ENCODE peak calls at places on chromosomes 13 and 19, in seven cellular contexts. N is GM12892, J is SK-N-SH, A is GM12878, X is H1, P is K562, S is HepG2. T is an unnamed sample.
A peak's percentile ranks its signal among the peaks of the same experiment; 100 is the strongest.

GRCh38 chr19:44770550-44771257 is 7.0 kb upstream of the CBLC start:
- DNase-seq in J (peak; percentile 94), P (peak; percentile 99), N (peak; percentile 95), S (peak; percentile 89), X (peak; percentile 99), A (peak; percentile 97), T (peak; percentile 94)

GRCh38 chr19:41206926-41207750 is 11.9 kb upstream of the AXL start:
- DNase-seq in N (no peak), J (no peak), P (peak; percentile 86), X (no peak), S (no peak), A (no peak), T (no peak)

GRCh38 chr13:48493851-48494250 is 39.0 kb downstream of the RCBTB2 start:
- DNase-seq in A (no peak), S (no peak), P (no peak), X (no peak), N (no peak), J (no peak), T (no peak)

GRCh38 chr19:8641908-8642547 is 11.6 kb downstream of the NFILZ start:
- DNase-seq in S (peak; percentile 71), A (no peak), J (peak; percentile 44), P (peak; percentile 57), N (no peak), X (no peak), T (no peak)

GRCh38 chr13:96003304-96003703 is 49.9 kb downstream of the UGGT2 start:
- DNase-seq in P (no peak), X (no peak), J (no peak), A (no peak), S (no peak), N (no peak), T (no peak)

GRCh38 chr13:60226507-60226906 is 62.8 kb upstream of the DIAPH3 start:
- DNase-seq in A (no peak), S (peak; percentile 15), N (no peak), P (peak; percentile 15), J (peak; percentile 57), X (no peak), T (no peak)

GRCh38 chr13:80400164-80400767 is 59.3 kb upstream of the SPRY2 start:
- DNase-seq in X (no peak), N (no peak), S (no peak), P (no peak), J (no peak), A (peak; percentile 8), T (no peak)

GRCh38 chr19:55643003-55643732 is at the start of gene ZNF581:
- DNase-seq in A (peak; percentile 59), N (peak; percentile 84), X (peak; percentile 90), S (peak; percentile 57), J (peak; percentile 90), P (no peak), T (peak; percentile 83)

GRCh38 chr19:10009714-10010224 is 535 bp downstream of the COL5A3 start:
- DNase-seq in P (no peak), J (no peak), N (no peak), A (no peak), X (no peak), S (no peak), T (no peak)

GRCh38 chr13:37097008-37097579 is 8.4 kb downstream of the CSNK1A1L start:
- DNase-seq in X (no peak), S (no peak), P (no peak), J (no peak), A (no peak), N (no peak), T (no peak)

GRCh38 chr19:55319786-55320185 is 5.4 kb downstream of the TMEM150B start:
- DNase-seq in P (peak; percentile 66), J (peak; percentile 83), S (no peak), A (no peak), X (peak; percentile 93), N (peak; percentile 60), T (no peak)

GRCh38 chr13:27855381-27855780 is 63.1 kb downstream of the GSX1 start:
- DNase-seq in J (no peak), P (no peak), A (no peak), S (no peak), X (no peak), N (no peak), T (no peak)

GRCh38 chr19:14004619-14005380 is 1.3 kb downstream of the RFX1 start:
- DNase-seq in A (peak; percentile 34), J (no peak), P (peak; percentile 15), X (no peak), N (no peak), S (peak; percentile 58), T (no peak)

GRCh38 chr19:55210120-55210493 is 806 bp upstream of the PTPRH start:
- DNase-seq in P (no peak), N (no peak), A (no peak), S (peak; percentile 91), X (no peak), J (no peak), T (no peak)

GRCh38 chr19:9711815-9712214 is 36.9 kb upstream of the ZNF562 start:
- DNase-seq in J (no peak), X (no peak), N (no peak), S (no peak), A (no peak), P (no peak), T (no peak)

GRCh38 chr19:14317157-14317556 is 64.1 kb upstream of the ADGRE5 start:
- DNase-seq in X (no peak), A (no peak), J (no peak), P (no peak), S (no peak), N (no peak), T (no peak)

GRCh38 chr13:59982631-59983382 is 180.9 kb downstream of the DIAPH3 start:
- DNase-seq in P (peak; percentile 5), N (no peak), X (no peak), S (no peak), J (no peak), A (no peak), T (no peak)

GRCh38 chr13:94389544-94390351 is 89.7 kb downstream of the DCT start:
- DNase-seq in X (no peak), N (no peak), S (no peak), J (no peak), A (no peak), P (no peak), T (no peak)

GRCh38 chr13:40116008-40116407 is 460.5 kb downstream of the COG6 start:
- DNase-seq in X (no peak), P (peak; percentile 46), A (peak; percentile 48), J (no peak), S (peak; percentile 73), N (no peak), T (no peak)

GRCh38 chr19:33794578-33795369 is 1.9 kb upstream of the KCTD15 start:
- DNase-seq in N (no peak), P (no peak), X (peak; percentile 65), J (peak; percentile 73), A (no peak), S (no peak), T (no peak)

GRCh38 chr13:45108716-45109706 is 11.3 kb upstream of the GTF2F2 start:
- DNase-seq in X (peak; percentile 55), P (no peak), A (peak; percentile 33), J (no peak), S (no peak), N (no peak), T (no peak)

GRCh38 chr19:57886046-57886445 is 2.8 kb downstream of the ZNF814 start:
- DNase-seq in J (no peak), P (no peak), X (no peak), A (no peak), S (no peak), N (no peak), T (no peak)

GRCh38 chr13:40445557-40445990 is 220.9 kb downstream of the FOXO1 start:
- DNase-seq in S (no peak), P (no peak), A (peak; percentile 99), X (no peak), J (no peak), N (peak; percentile 73), T (peak; percentile 51)

DNA sequence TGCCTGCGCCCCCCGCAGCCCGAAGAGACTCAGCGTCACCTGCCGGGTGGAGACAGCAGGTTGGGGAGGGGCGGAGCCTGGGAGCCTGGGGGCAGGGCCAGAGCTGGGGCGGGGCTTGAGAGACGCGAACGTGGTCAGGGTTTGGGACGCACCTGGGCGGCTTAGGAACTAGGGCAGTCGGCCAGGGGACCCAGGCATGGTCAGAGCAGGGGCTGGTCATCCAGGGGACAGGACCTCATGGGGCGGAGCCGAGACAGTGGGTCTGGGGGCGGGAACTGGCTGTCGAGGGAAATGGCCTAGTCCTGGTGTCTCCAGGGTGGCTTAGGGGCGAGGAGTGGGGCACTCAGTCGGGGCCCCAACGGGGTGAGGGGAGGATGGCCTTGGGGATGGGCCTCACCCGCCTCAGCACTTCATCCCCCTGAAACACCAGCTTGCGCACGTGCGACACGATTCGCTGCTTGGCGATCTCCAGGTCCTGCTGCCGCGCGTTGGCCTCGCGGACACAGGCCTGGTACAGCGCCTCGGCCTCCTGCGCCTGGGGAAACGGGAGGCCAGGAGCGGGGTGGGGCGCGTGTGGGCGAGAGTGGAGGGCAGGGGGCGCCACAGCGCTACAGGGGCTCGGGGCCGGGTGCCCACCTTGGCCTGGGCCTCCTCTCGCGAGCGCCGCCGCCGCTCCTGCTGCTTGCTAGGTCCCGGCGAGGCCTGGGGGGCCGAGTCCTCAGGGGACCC is 5.8 kb downstream of the GMIP start:
- DNase-seq in A (no peak), X (peak; percentile 97), S (no peak), N (no peak), P (peak; percentile 47), J (no peak), T (no peak)
- TF ChIP-seq TAF1 in A (no peak), X (peak; percentile 28), S (no peak), N (no peak), P (no peak), J (no peak), T (no peak)

DNA sequence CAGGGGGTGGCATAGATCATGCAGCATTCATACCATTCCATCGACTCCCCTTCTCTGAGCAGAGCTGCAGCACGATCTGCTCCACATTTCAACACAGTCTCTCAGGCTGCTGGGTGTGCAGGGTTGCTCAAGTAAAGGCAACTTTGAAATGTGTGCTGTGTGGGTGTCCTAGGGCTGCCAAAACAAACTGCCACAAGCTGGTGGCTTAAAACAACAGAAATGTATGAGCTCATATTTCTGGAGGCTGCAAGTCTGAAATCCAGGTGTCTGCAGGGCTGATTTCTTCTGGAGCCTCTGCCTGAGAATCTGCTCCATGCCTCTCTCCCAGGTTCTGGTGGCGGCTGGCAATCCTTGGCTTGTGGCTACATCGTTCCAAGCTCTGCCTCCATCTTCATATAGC is 63.7 kb upstream of the WDFY2 start:
- DNase-seq in P (no peak), X (no peak), J (no peak), S (peak; percentile 63), N (no peak), A (no peak), T (no peak)
- TF ChIP-seq TAF1 in P (no peak), X (no peak), J (no peak), S (no peak), N (no peak), A (no peak), T (no peak)

DNA sequence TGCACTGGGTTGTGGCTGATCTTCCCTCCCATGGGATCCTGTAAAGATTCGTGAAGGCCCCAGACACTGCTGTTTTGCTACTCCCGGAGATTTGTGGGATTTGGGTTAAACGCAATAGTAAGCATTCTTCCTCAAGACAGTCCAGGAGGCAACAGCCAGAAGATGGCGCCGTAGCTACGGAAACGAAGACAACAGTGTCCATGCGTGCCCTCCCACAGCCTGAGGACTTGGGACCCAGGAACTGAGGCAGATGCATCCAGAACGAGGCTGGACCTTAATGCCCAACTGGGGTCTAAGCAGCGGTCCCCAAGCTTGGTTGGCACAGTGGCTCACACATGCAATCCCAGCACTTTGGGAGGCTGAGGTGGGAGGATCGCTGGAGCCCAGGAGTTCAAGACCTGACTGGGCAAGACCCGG is 57.6 kb upstream of the ZNF507 start:
- DNase-seq in N (no peak), P (peak; percentile 28), S (peak; percentile 67), A (no peak), J (no peak), X (peak; percentile 79), T (no peak)
- TF ChIP-seq TAF1 in N (no peak), P (no peak), S (no peak), A (no peak), J (no peak), X (no peak), T (no peak)

GRCh38 chr13:31610270-31610998 is 128.9 kb upstream of the RXFP2 start:
- DNase-seq in J (no peak), X (no peak), P (no peak), S (no peak), N (no peak), A (no peak), T (no peak)
- TF ChIP-seq TAF1 in J (no peak), X (no peak), P (no peak), S (no peak), N (no peak), A (no peak), T (no peak)